ENCODE peak calls at places on chromosomes 6 and 20, in four cellular contexts. U is transverse colon, A is fibroblast of mammary gland, L is retinal pigment epithelial cell. N is an unnamed sample.

GRCh38 chr6:99822741-99823512 is 171.1 kb downstream of the MCHR2 start:
- DNase-seq in U (peak), A (peak), L (peak), N (peak)

GRCh38 chr6:159969921-159970320 is 1.0 kb downstream of the IGF2R start:
- DNase-seq in U (peak), A (peak), L (no peak), N (peak)

GRCh38 chr6:81253821-81254220 is 498.7 kb downstream of the TENT5A start:
- DNase-seq in U (no peak), A (peak), L (no peak), N (no peak)

GRCh38 chr6:75234126-75234865 is 9.3 kb downstream of the COX7A2 start:
- DNase-seq in U (no peak), A (no peak), L (no peak), N (no peak)

GRCh38 chr6:88872962-88873361 is 90.5 kb downstream of the RNGTT start:
- DNase-seq in U (no peak), A (no peak), L (no peak), N (no peak)

GRCh38 chr6:24980507-24981384 is 45.0 kb upstream of the RIPOR2 start:
- DNase-seq in U (no peak), A (no peak), L (peak), N (no peak)

GRCh38 chr6:22754111-22754510 is 184.7 kb downstream of the HDGFL1 start:
- DNase-seq in U (no peak), A (peak), L (no peak), N (peak)

GRCh38 chr20:17843246-17844132 is 125.1 kb downstream of the SNX5 start:
- DNase-seq in U (no peak), A (peak), L (peak), N (peak)

GRCh38 chr20:20204326-20204725 is 152.0 kb downstream of the CFAP61 start:
- DNase-seq in U (no peak), A (no peak), L (no peak), N (no peak)

GRCh38 chr6:100202417-100203194 is 208.6 kb upstream of the MCHR2 start:
- DNase-seq in U (no peak), A (peak), L (peak), N (peak)

GRCh38 chr6:83536034-83536646 is 23.8 kb downstream of the PRSS35 start:
- DNase-seq in U (peak), A (peak), L (no peak), N (peak)

GRCh38 chr6:152221806-152222628 is 414.5 kb downstream of the ESR1 start:
- DNase-seq in U (no peak), A (peak), L (no peak), N (no peak)

GRCh38 chr6:63598251-63599036 is 26.2 kb downstream of the LOC128125822 start:
- DNase-seq in U (peak), A (peak), L (no peak), N (peak)

GRCh38 chr6:31691564-31692108 is 10.8 kb upstream of the LY6G5C start:
- DNase-seq in U (no peak), A (no peak), L (no peak), N (no peak)

GRCh38 chr6:15504040-15504491 is 158.8 kb downstream of the DTNBP1 start:
- DNase-seq in U (peak), A (peak), L (no peak), N (peak)
- H3K4me3 ChIP-seq in U (no peak), A (peak), L (no peak), N (no peak)

DNA sequence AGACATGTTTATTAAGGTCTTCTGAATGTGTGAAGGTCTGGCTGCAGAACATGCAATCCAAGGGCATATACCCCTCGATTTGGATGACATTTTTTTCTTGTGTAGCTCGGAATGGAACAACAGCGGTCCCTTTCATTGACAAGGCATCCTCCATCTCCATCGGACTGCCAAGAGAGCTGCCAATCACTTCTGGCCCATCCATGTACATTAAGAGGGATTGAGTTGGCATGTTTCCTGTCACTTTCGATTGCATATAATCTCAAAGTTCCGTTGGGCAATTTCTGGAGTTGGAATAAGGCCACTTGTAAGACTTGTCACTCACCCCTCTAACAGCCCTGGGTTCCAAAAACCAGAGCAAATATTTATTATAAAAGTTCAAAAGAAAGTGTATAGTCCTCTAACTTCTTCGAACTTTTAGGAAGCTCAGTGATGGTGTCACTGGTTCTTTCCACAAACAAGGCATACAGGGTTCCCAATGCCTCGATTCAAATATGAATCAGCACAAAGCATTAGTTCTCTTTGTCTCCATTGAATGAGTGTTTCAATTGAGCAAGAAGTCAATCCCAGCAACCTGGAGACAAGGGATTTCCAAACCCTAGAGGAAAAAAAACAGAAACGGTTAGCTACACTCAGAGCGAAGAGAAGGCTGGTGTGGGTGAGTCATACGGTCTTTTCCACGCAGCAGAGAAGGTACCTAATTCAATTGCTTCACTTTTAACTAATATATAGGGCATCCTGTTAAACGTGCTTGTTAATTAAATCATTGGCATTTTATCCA is 10.9 kb downstream of the ZNF217 start:
- DNase-seq in U (no peak), A (peak), L (peak), N (peak)
- H3K4me3 ChIP-seq in U (no peak), A (no peak), L (no peak), N (no peak)

GRCh38 chr6:28814032-28814976 is 109.5 kb downstream of the TRIM27 start:
- DNase-seq in U (no peak), A (no peak), L (no peak), N (no peak)
- H3K4me3 ChIP-seq in U (no peak), A (peak), L (peak), N (peak)

GRCh38 chr20:58322083-58322482 is 12.6 kb downstream of the RAB22A start:
- DNase-seq in U (no peak), A (no peak), L (no peak), N (no peak)
- H3K4me3 ChIP-seq in U (no peak), A (no peak), L (no peak), N (no peak)

GRCh38 chr6:117265425-117266266 is at the start of gene VGLL2:
- DNase-seq in U (peak), A (peak), L (no peak), N (peak)
- H3K4me3 ChIP-seq in U (peak), A (peak), L (peak), N (peak)

GRCh38 chr6:117272032-117272866 is 6.9 kb downstream of the VGLL2 start:
- DNase-seq in U (no peak), A (peak), L (no peak), N (no peak)

GRCh38 chr6:117270121-117270959 is 5.0 kb downstream of the VGLL2 start:
- DNase-seq in U (no peak), A (peak), L (no peak), N (no peak)

GRCh38 chr6:117270960-117271507 is 5.7 kb downstream of the VGLL2 start:
- DNase-seq in U (no peak), A (no peak), L (no peak), N (no peak)

GRCh38 chr6:117267766-117268534 is 2.6 kb downstream of the VGLL2 start:
- DNase-seq in U (no peak), A (no peak), L (no peak), N (no peak)

DNA sequence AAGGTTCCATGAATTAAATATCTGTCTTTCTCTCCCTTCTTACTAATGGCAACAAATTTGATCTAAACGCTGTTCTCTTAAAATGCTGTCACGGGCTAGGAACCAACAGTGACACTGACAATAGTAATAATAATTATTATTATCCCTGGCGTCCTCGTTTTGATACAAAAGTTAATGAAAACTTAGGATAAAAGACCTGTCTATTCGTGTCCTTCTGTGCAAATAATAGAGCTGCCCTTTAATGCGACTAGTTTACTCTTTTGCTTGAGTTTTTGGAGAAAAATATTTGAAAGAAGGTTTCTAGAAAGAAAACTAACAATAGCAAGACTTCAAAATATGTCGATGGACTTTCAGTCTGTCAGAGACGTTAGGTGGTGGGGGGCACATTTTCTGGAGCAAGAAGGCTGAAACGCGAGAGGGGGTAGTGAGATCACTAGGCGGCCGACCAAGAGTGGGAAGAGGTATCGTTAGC is 4.3 kb downstream of the VGLL2 start:
- DNase-seq in U (no peak), A (no peak), L (no peak), N (no peak)
- H3K4me3 ChIP-seq in U (no peak), A (no peak), L (no peak), N (no peak)

DNA sequence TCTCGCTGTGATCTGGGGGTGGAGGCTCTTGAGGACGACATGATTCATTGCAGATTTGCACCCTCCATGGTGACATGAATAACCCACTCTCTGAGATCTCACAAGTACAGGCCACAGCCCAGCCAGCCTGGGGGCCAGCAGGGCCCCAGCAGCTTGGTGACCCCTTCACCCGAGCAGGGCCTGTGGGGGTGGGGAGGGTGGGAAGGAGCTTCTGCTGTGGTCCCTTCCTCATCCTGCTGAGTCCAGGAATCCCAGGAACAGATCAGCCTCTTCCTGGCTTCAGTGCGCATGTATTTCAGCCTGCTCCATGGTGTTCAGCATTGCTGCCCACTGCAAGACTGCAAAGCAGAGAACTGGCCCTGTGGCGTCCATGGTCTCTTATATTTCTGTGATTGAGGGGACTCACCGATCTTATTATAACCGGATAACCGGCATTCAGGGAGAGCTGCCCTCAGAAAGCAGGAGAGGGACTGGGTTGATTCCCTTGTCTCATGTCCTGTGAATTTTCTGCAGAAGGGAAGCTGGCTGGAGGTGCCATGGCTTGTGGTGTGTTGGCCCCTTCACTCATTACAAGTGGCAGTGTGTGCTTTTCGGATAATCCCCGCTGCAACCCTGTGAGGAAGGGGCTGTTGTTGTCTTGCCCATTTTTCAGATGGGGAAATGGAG is 118.8 kb upstream of the FRMD1 start:
- DNase-seq in U (no peak), A (no peak), L (no peak), N (no peak)
- H3K4me3 ChIP-seq in U (no peak), A (no peak), L (no peak), N (no peak)

GRCh38 chr20:63287697-63288580 is 5.0 kb upstream of the COL20A1 start:
- DNase-seq in U (no peak), A (no peak), L (no peak), N (no peak)
- H3K4me3 ChIP-seq in U (no peak), A (no peak), L (no peak), N (no peak)

GRCh38 chr6:35023601-35024000 is 117.5 kb downstream of the TCP11 start:
- DNase-seq in U (no peak), A (no peak), L (no peak), N (no peak)
- H3K4me3 ChIP-seq in U (no peak), A (no peak), L (no peak), N (no peak)

GRCh38 chr6:108779521-108779920 is 68.7 kb upstream of the ARMC2 start:
- DNase-seq in U (no peak), A (no peak), L (no peak), N (no peak)
- H3K4me3 ChIP-seq in U (no peak), A (no peak), L (no peak), N (no peak)

N was measured in fibroblast of villous mesenchyme.